ENCODE peak calls at places on chromosomes 7 and 10, in ten cellular contexts. One of them, this sample, is unnamed.

GRCh38 chr7:129438839-129439640 is 4.8 kb downstream of the STRIP2 start:
- DNase-seq in ascending aorta: no peak
- DNase-seq in hepatocyte: peak; percentile 37
- DNase-seq in RWPE1: peak; percentile 69
- DNase-seq in mammary epithelial cell: peak; percentile 90
- DNase-seq in CD8-positive, alpha-beta T cell: no peak
- DNase-seq in A549: peak; percentile 52
- DNase-seq in cardiac muscle cell: no peak
- DNase-seq in IMR-90: peak; percentile 70
- DNase-seq in tibial nerve: no peak
- DNase-seq in this sample: peak; percentile 62

GRCh38 chr7:155305251-155305904 is 7.7 kb downstream of the INSIG1 start:
- DNase-seq in ascending aorta: no peak
- DNase-seq in hepatocyte: no peak
- DNase-seq in RWPE1: no peak
- DNase-seq in mammary epithelial cell: no peak
- DNase-seq in CD8-positive, alpha-beta T cell: no peak
- DNase-seq in A549: no peak
- DNase-seq in cardiac muscle cell: no peak
- DNase-seq in IMR-90: no peak
- DNase-seq in tibial nerve: no peak
- DNase-seq in this sample: no peak

GRCh38 chr7:158847451-158847866 is 8.9 kb upstream of the DYNC2I1 start:
- DNase-seq in ascending aorta: no peak
- DNase-seq in hepatocyte: no peak
- DNase-seq in RWPE1: no peak
- DNase-seq in mammary epithelial cell: no peak
- DNase-seq in CD8-positive, alpha-beta T cell: no peak
- DNase-seq in A549: no peak
- DNase-seq in cardiac muscle cell: no peak
- DNase-seq in IMR-90: no peak
- DNase-seq in tibial nerve: no peak
- DNase-seq in this sample: no peak

GRCh38 chr10:79948976-79949722 is at the start of gene SFTPD:
- DNase-seq in ascending aorta: no peak
- DNase-seq in hepatocyte: peak; percentile 45
- DNase-seq in RWPE1: peak; percentile 53
- DNase-seq in mammary epithelial cell: peak; percentile 72
- DNase-seq in CD8-positive, alpha-beta T cell: no peak
- DNase-seq in A549: peak; percentile 6
- DNase-seq in cardiac muscle cell: no peak
- DNase-seq in IMR-90: no peak
- DNase-seq in tibial nerve: no peak
- DNase-seq in this sample: no peak

GRCh38 chr7:46678421-46678820 is 757.3 kb upstream of the IGFBP3 start:
- DNase-seq in ascending aorta: no peak
- DNase-seq in hepatocyte: no peak
- DNase-seq in RWPE1: no peak
- DNase-seq in mammary epithelial cell: no peak
- DNase-seq in CD8-positive, alpha-beta T cell: no peak
- DNase-seq in A549: no peak
- DNase-seq in cardiac muscle cell: no peak
- DNase-seq in IMR-90: no peak
- DNase-seq in tibial nerve: no peak
- DNase-seq in this sample: no peak

GRCh38 chr7:6271694-6272371 is 591 bp downstream of the CYTH3 start:
- DNase-seq in ascending aorta: peak; percentile 70
- DNase-seq in hepatocyte: peak; percentile 19
- DNase-seq in RWPE1: peak; percentile 35
- DNase-seq in mammary epithelial cell: no peak
- DNase-seq in CD8-positive, alpha-beta T cell: peak; percentile 7
- DNase-seq in A549: no peak
- DNase-seq in cardiac muscle cell: peak; percentile 35
- DNase-seq in IMR-90: no peak
- DNase-seq in tibial nerve: no peak
- DNase-seq in this sample: peak; percentile 23

GRCh38 chr10:126397640-126398382 is 9.5 kb upstream of the ADAM12 start:
- DNase-seq in ascending aorta: no peak
- DNase-seq in hepatocyte: no peak
- DNase-seq in RWPE1: peak; percentile 90
- DNase-seq in mammary epithelial cell: peak; percentile 89
- DNase-seq in CD8-positive, alpha-beta T cell: no peak
- DNase-seq in A549: peak; percentile 76
- DNase-seq in cardiac muscle cell: no peak
- DNase-seq in IMR-90: peak; percentile 98
- DNase-seq in tibial nerve: no peak
- DNase-seq in this sample: no peak

GRCh38 chr7:98800996-98801395 is 68.8 kb downstream of the TMEM130 start:
- DNase-seq in ascending aorta: no peak
- DNase-seq in hepatocyte: no peak
- DNase-seq in RWPE1: no peak
- DNase-seq in mammary epithelial cell: no peak
- DNase-seq in CD8-positive, alpha-beta T cell: no peak
- DNase-seq in A549: no peak
- DNase-seq in cardiac muscle cell: no peak
- DNase-seq in IMR-90: no peak
- DNase-seq in tibial nerve: no peak
- DNase-seq in this sample: no peak

GRCh38 chr10:93408788-93409187 is 73.3 kb downstream of the MYOF start:
- DNase-seq in ascending aorta: no peak
- DNase-seq in hepatocyte: peak; percentile 41
- DNase-seq in RWPE1: no peak
- DNase-seq in mammary epithelial cell: no peak
- DNase-seq in CD8-positive, alpha-beta T cell: no peak
- DNase-seq in A549: no peak
- DNase-seq in cardiac muscle cell: no peak
- DNase-seq in IMR-90: no peak
- DNase-seq in tibial nerve: no peak
- DNase-seq in this sample: no peak

GRCh38 chr7:124276005-124276606 is 243.2 kb upstream of the TMEM229A start:
- DNase-seq in ascending aorta: no peak
- DNase-seq in hepatocyte: peak; percentile 41
- DNase-seq in RWPE1: peak; percentile 10
- DNase-seq in mammary epithelial cell: peak; percentile 14
- DNase-seq in CD8-positive, alpha-beta T cell: no peak
- DNase-seq in A549: peak; percentile 32
- DNase-seq in cardiac muscle cell: peak; percentile 61
- DNase-seq in IMR-90: peak; percentile 22
- DNase-seq in tibial nerve: peak; percentile 8
- DNase-seq in this sample: peak; percentile 58

GRCh38 chr10:104608076-104608828 is 32.8 kb upstream of the SORCS3 start:
- DNase-seq in ascending aorta: no peak
- DNase-seq in hepatocyte: no peak
- DNase-seq in RWPE1: no peak
- DNase-seq in mammary epithelial cell: no peak
- DNase-seq in CD8-positive, alpha-beta T cell: no peak
- DNase-seq in A549: no peak
- DNase-seq in cardiac muscle cell: no peak
- DNase-seq in IMR-90: no peak
- DNase-seq in tibial nerve: no peak
- DNase-seq in this sample: peak; percentile 77

GRCh38 chr7:6160191-6160623 is 112.2 kb downstream of the CYTH3 start:
- DNase-seq in ascending aorta: peak; percentile 84
- DNase-seq in hepatocyte: peak; percentile 79
- DNase-seq in RWPE1: peak; percentile 55
- DNase-seq in mammary epithelial cell: peak; percentile 6
- DNase-seq in CD8-positive, alpha-beta T cell: no peak
- DNase-seq in A549: peak; percentile 48
- DNase-seq in cardiac muscle cell: peak; percentile 69
- DNase-seq in IMR-90: peak; percentile 65
- DNase-seq in tibial nerve: peak; percentile 59
- DNase-seq in this sample: peak; percentile 61

GRCh38 chr10:48599830-48600134 is 5.1 kb downstream of the ARHGAP22 start:
- DNase-seq in ascending aorta: no peak
- DNase-seq in hepatocyte: no peak
- DNase-seq in RWPE1: no peak
- DNase-seq in mammary epithelial cell: no peak
- DNase-seq in CD8-positive, alpha-beta T cell: no peak
- DNase-seq in A549: no peak
- DNase-seq in cardiac muscle cell: no peak
- DNase-seq in IMR-90: no peak
- DNase-seq in tibial nerve: no peak
- DNase-seq in this sample: no peak

DNA sequence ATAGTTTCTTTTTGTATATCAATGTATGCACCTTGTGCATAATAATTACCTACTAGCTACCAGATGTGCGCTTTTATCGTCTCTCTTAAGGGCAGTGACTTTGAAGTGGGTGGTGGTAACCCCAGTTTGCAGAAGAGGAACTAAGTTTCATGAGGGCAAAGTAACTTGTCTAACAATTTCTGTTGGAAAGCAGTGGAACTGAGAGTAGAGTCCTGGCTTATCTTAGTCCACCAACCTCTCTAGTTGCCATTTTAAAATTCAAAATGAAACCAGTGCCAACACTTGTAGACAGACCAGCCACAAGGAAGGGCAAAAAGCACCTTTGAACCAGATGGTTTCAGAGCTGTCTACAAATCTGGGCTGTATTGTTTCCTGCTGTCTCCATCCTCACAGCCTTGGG is 32.1 kb upstream of the RBM20 start:
- DNase-seq in ascending aorta: no peak
- DNase-seq in hepatocyte: no peak
- DNase-seq in RWPE1: no peak
- DNase-seq in mammary epithelial cell: no peak
- DNase-seq in CD8-positive, alpha-beta T cell: no peak
- DNase-seq in A549: no peak
- DNase-seq in cardiac muscle cell: no peak
- DNase-seq in IMR-90: no peak
- DNase-seq in tibial nerve: no peak
- DNase-seq in this sample: no peak
- H3K27ac ChIP-seq in ascending aorta: no peak overlapping the region
- H3K27ac ChIP-seq in hepatocyte: no peak overlapping the region
- H3K27ac ChIP-seq in RWPE1: no peak overlapping the region
- H3K27ac ChIP-seq in mammary epithelial cell: no peak overlapping the region
- H3K27ac ChIP-seq in CD8-positive, alpha-beta T cell: no peak overlapping the region
- H3K27ac ChIP-seq in A549: no peak overlapping the region
- H3K27ac ChIP-seq in cardiac muscle cell: no peak overlapping the region
- H3K27ac ChIP-seq in IMR-90: no peak overlapping the region
- H3K27ac ChIP-seq in tibial nerve: no peak overlapping the region
- H3K27ac ChIP-seq in this sample: no peak overlapping the region

GRCh38 chr10:36779238-36779846 is 346.1 kb upstream of the ANKRD30A start:
- DNase-seq in ascending aorta: no peak
- DNase-seq in hepatocyte: peak; percentile 71
- DNase-seq in RWPE1: peak; percentile 61
- DNase-seq in mammary epithelial cell: peak; percentile 57
- DNase-seq in CD8-positive, alpha-beta T cell: no peak
- DNase-seq in A549: peak; percentile 70
- DNase-seq in cardiac muscle cell: peak; percentile 77
- DNase-seq in IMR-90: peak; percentile 81
- DNase-seq in tibial nerve: peak; percentile 66
- DNase-seq in this sample: peak; percentile 87
- H3K27ac ChIP-seq in ascending aorta: no peak overlapping the region
- H3K27ac ChIP-seq in hepatocyte: no peak overlapping the region
- H3K27ac ChIP-seq in RWPE1: no peak overlapping the region
- H3K27ac ChIP-seq in mammary epithelial cell: no peak overlapping the region
- H3K27ac ChIP-seq in CD8-positive, alpha-beta T cell: no peak overlapping the region
- H3K27ac ChIP-seq in A549: no peak overlapping the region
- H3K27ac ChIP-seq in cardiac muscle cell: peak overlapping the region; percentile 67
- H3K27ac ChIP-seq in IMR-90: no peak overlapping the region
- H3K27ac ChIP-seq in tibial nerve: no peak overlapping the region
- H3K27ac ChIP-seq in this sample: no peak overlapping the region

GRCh38 chr10:88122571-88122970 is 259.1 kb downstream of the PTEN start:
- DNase-seq in ascending aorta: no peak
- DNase-seq in hepatocyte: no peak
- DNase-seq in RWPE1: no peak
- DNase-seq in mammary epithelial cell: no peak
- DNase-seq in CD8-positive, alpha-beta T cell: no peak
- DNase-seq in A549: no peak
- DNase-seq in cardiac muscle cell: no peak
- DNase-seq in IMR-90: no peak
- DNase-seq in tibial nerve: no peak
- DNase-seq in this sample: no peak
- H3K27ac ChIP-seq in ascending aorta: no peak overlapping the region
- H3K27ac ChIP-seq in hepatocyte: no peak overlapping the region
- H3K27ac ChIP-seq in RWPE1: no peak overlapping the region
- H3K27ac ChIP-seq in mammary epithelial cell: no peak overlapping the region
- H3K27ac ChIP-seq in CD8-positive, alpha-beta T cell: no peak overlapping the region
- H3K27ac ChIP-seq in A549: no peak overlapping the region
- H3K27ac ChIP-seq in cardiac muscle cell: no peak overlapping the region
- H3K27ac ChIP-seq in IMR-90: no peak overlapping the region
- H3K27ac ChIP-seq in tibial nerve: no peak overlapping the region
- H3K27ac ChIP-seq in this sample: no peak overlapping the region

GRCh38 chr10:110274072-110274627 is 30.6 kb downstream of the SMNDC1 start:
- DNase-seq in ascending aorta: no peak
- DNase-seq in hepatocyte: no peak
- DNase-seq in RWPE1: no peak
- DNase-seq in mammary epithelial cell: peak; percentile 55
- DNase-seq in CD8-positive, alpha-beta T cell: no peak
- DNase-seq in A549: no peak
- DNase-seq in cardiac muscle cell: no peak
- DNase-seq in IMR-90: no peak
- DNase-seq in tibial nerve: no peak
- DNase-seq in this sample: no peak

GRCh38 chr10:110273474-110273873 is 31.2 kb downstream of the SMNDC1 start:
- DNase-seq in ascending aorta: peak; percentile 90
- DNase-seq in hepatocyte: peak; percentile 56
- DNase-seq in RWPE1: peak; percentile 55
- DNase-seq in mammary epithelial cell: peak; percentile 81
- DNase-seq in CD8-positive, alpha-beta T cell: peak; percentile 4
- DNase-seq in A549: peak; percentile 10
- DNase-seq in cardiac muscle cell: no peak
- DNase-seq in IMR-90: peak; percentile 90
- DNase-seq in tibial nerve: peak; percentile 77
- DNase-seq in this sample: peak; percentile 64

GRCh38 chr10:110276603-110277002 is 28.1 kb downstream of the SMNDC1 start:
- DNase-seq in ascending aorta: no peak
- DNase-seq in hepatocyte: no peak
- DNase-seq in RWPE1: no peak
- DNase-seq in mammary epithelial cell: no peak
- DNase-seq in CD8-positive, alpha-beta T cell: no peak
- DNase-seq in A549: no peak
- DNase-seq in cardiac muscle cell: no peak
- DNase-seq in IMR-90: no peak
- DNase-seq in tibial nerve: no peak
- DNase-seq in this sample: no peak

GRCh38 chr10:110274629-110275028 is 30.1 kb downstream of the SMNDC1 start:
- DNase-seq in ascending aorta: no peak
- DNase-seq in hepatocyte: no peak
- DNase-seq in RWPE1: no peak
- DNase-seq in mammary epithelial cell: no peak
- DNase-seq in CD8-positive, alpha-beta T cell: no peak
- DNase-seq in A549: no peak
- DNase-seq in cardiac muscle cell: no peak
- DNase-seq in IMR-90: no peak
- DNase-seq in tibial nerve: no peak
- DNase-seq in this sample: no peak

DNA sequence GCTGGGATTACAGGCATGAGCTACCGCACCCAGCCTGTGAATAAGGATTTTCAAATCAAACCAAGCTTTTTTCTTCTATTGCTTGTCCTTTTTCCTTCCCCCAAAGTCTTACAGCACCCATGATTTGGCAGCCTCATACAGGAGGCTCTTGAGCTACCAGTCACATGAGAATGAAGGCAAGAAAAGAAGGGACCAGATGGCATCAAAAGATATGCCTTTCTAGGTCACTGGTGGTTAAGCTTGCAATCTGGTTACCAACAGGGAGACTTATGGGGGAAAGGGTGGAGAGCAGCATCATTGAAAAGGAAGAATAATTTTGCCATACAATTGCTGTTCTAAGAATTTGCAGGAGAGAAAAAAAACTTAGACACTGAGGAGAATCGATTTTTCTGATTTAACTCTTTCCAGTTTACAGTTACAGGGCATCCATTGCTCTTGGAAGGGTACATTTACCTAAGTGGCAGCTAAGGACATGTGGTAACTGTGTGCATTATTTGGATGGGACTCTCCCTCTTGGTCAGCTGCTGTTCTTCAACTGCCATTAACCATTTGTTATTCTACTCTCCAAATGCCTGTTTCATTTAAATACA is 29.5 kb downstream of the SMNDC1 start:
- DNase-seq in ascending aorta: no peak
- DNase-seq in hepatocyte: no peak
- DNase-seq in RWPE1: no peak
- DNase-seq in mammary epithelial cell: no peak
- DNase-seq in CD8-positive, alpha-beta T cell: no peak
- DNase-seq in A549: no peak
- DNase-seq in cardiac muscle cell: no peak
- DNase-seq in IMR-90: no peak
- DNase-seq in tibial nerve: no peak
- DNase-seq in this sample: no peak
- H3K27ac ChIP-seq in ascending aorta: peak overlapping the region; percentile 90
- H3K27ac ChIP-seq in hepatocyte: no peak overlapping the region
- H3K27ac ChIP-seq in RWPE1: no peak overlapping the region
- H3K27ac ChIP-seq in mammary epithelial cell: no peak overlapping the region
- H3K27ac ChIP-seq in CD8-positive, alpha-beta T cell: no peak overlapping the region
- H3K27ac ChIP-seq in A549: no peak overlapping the region
- H3K27ac ChIP-seq in cardiac muscle cell: no peak overlapping the region
- H3K27ac ChIP-seq in IMR-90: no peak overlapping the region
- H3K27ac ChIP-seq in tibial nerve: peak overlapping the region; percentile 90
- H3K27ac ChIP-seq in this sample: no peak overlapping the region

This sample was measured in A673.